ENCODE peak calls at places on chromosome 12, in six cellular contexts. W, G, R, C, J and L are unnamed samples.
A peak's percentile ranks its signal among the peaks of the same experiment; 100 is the strongest.

GRCh38 chr12:92628476-92628875 is 74.3 kb upstream of the PLEKHG7 start:
- DNase-seq in W (no peak), G (peak; percentile 78), R (no peak), C (no peak), J (no peak), L (no peak)

GRCh38 chr12:54370218-54370730 is 6.0 kb upstream of the GPR84 start:
- DNase-seq in W (peak; percentile 91), G (peak; percentile 77), R (peak; percentile 84), C (peak; percentile 81), J (peak; percentile 85), L (peak; percentile 65)

GRCh38 chr12:69056743-69057515 is 124.0 kb upstream of the CPM start:
- DNase-seq in W (no peak), G (peak; percentile 65), R (no peak), C (peak; percentile 93), J (peak; percentile 86), L (no peak)

GRCh38 chr12:46149905-46150304 is 118.9 kb downstream of the SLC38A1 start:
- DNase-seq in W (no peak), G (no peak), R (no peak), C (no peak), J (no peak), L (no peak)

GRCh38 chr12:99911076-99911475 is 73.7 kb downstream of the ANKS1B start:
- DNase-seq in W (no peak), G (peak; percentile 95), R (no peak), C (peak; percentile 91), J (peak; percentile 95), L (no peak)

GRCh38 chr12:49705479-49706267 is 1.5 kb downstream of the FMNL3 start:
- DNase-seq in W (no peak), G (peak; percentile 85), R (peak; percentile 50), C (peak; percentile 68), J (peak; percentile 47), L (peak; percentile 80)

GRCh38 chr12:30652034-30652696 is 43.5 kb downstream of the IPO8 start:
- DNase-seq in W (no peak), G (no peak), R (no peak), C (no peak), J (no peak), L (no peak)

GRCh38 chr12:18375131-18375530 is 113.8 kb downstream of the PIK3C2G start:
- DNase-seq in W (no peak), G (peak; percentile 66), R (no peak), C (peak; percentile 56), J (peak; percentile 49), L (no peak)

GRCh38 chr12:1790470-1790869 is 29.9 kb upstream of the LRTM2 start:
- DNase-seq in W (no peak), G (no peak), R (no peak), C (no peak), J (no peak), L (no peak)

GRCh38 chr12:8886515-8887284 is 27.6 kb upstream of the PHC1 start:
- DNase-seq in W (no peak), G (no peak), R (no peak), C (no peak), J (no peak), L (no peak)

GRCh38 chr12:58359084-58359483 is 417.7 kb downstream of the ATP23 start:
- DNase-seq in W (no peak), G (no peak), R (no peak), C (peak; percentile 69), J (peak; percentile 83), L (no peak)

GRCh38 chr12:93877446-93877845 is 200.3 kb downstream of the CRADD start:
- DNase-seq in W (no peak), G (no peak), R (no peak), C (no peak), J (no peak), L (no peak)

GRCh38 chr12:65464930-65465329 is 186.4 kb downstream of the MSRB3 start:
- DNase-seq in W (no peak), G (peak; percentile 92), R (peak; percentile 6), C (peak; percentile 91), J (peak; percentile 93), L (no peak)

GRCh38 chr12:67937822-67938221 is 51.4 kb upstream of the IFNG-AS1 start:
- DNase-seq in W (no peak), G (no peak), R (no peak), C (no peak), J (no peak), L (peak; percentile 25)

GRCh38 chr12:22083167-22083566 is 37.1 kb downstream of the CMAS start:
- DNase-seq in W (no peak), G (peak; percentile 29), R (peak; percentile 32), C (peak; percentile 38), J (peak; percentile 71), L (peak; percentile 34)

GRCh38 chr12:34290191-34290995 is 268.1 kb downstream of the ALG10 start:
- DNase-seq in W (peak; percentile 39), G (no peak), R (no peak), C (no peak), J (no peak), L (no peak)

GRCh38 chr12:7060353-7060954 is at the start of gene C1S:
- DNase-seq in W (no peak), G (peak; percentile 93), R (peak; percentile 42), C (peak; percentile 99), J (peak; percentile 100), L (no peak)

GRCh38 chr12:75611041-75611440 is 99.6 kb upstream of the KRR1 start:
- DNase-seq in W (no peak), G (no peak), R (peak; percentile 17), C (no peak), J (no peak), L (no peak)

GRCh38 chr12:47121146-47121545 is 41.4 kb upstream of the AMIGO2 start:
- DNase-seq in W (no peak), G (peak; percentile 70), R (no peak), C (peak; percentile 54), J (no peak), L (no peak)

GRCh38 chr12:103596981-103597380 is 9.9 kb downstream of the STAB2 start:
- DNase-seq in W (no peak), G (no peak), R (no peak), C (no peak), J (no peak), L (no peak)

GRCh38 chr12:77325505-77325904 is 260.1 kb upstream of the E2F7 start:
- DNase-seq in W (peak; percentile 82), G (no peak), R (no peak), C (no peak), J (no peak), L (no peak)

GRCh38 chr12:113762155-113762848 is 203.8 kb downstream of the RBM19 start:
- DNase-seq in W (no peak), G (no peak), R (peak; percentile 15), C (no peak), J (no peak), L (no peak)

GRCh38 chr12:9049520-9050133 is 60.3 kb downstream of the KLRG1 start:
- DNase-seq in W (no peak), G (peak; percentile 21), R (peak; percentile 59), C (peak; percentile 49), J (peak; percentile 73), L (peak; percentile 59)

DNA sequence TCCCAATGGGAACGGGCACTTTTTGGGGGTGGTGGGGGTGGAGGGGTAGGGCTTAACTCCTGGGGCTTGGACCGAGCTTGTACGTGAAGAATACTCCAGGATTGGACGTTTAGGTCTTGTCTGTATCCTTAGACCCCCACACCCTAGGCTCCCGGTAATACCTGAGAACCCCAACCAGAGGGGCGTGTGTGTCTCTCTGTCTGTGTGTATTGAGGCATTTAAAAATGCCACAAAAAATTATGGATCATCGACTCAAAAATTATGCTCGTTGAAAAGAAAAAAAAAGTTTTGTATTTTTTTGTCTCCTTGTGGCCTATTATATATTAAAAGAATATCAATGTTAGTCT is 456 bp downstream of the PPFIBP1 start:
- DNase-seq in W (no peak), G (no peak), R (no peak), C (no peak), J (no peak), L (no peak)
- TF ChIP-seq CTCF in W (no peak), G (no peak), R (no peak), C (no peak), J (no peak), L (no peak)

GRCh38 chr12:25962932-25963525 is 4.5 kb downstream of the RASSF8 start:
- DNase-seq in W (no peak), G (no peak), R (no peak), C (peak; percentile 73), J (peak; percentile 72), L (no peak)

GRCh38 chr12:25960176-25960575 is 1.7 kb downstream of the RASSF8 start:
- DNase-seq in W (no peak), G (peak; percentile 45), R (peak; percentile 28), C (peak; percentile 52), J (peak; percentile 64), L (no peak)

GRCh38 chr12:25959069-25959961 is 833 bp downstream of the RASSF8 start:
- DNase-seq in W (peak; percentile 83), G (peak; percentile 83), R (peak; percentile 59), C (peak; percentile 92), J (peak; percentile 93), L (peak; percentile 9)

GRCh38 chr12:25958254-25959068 is at the start of gene RASSF8:
- DNase-seq in W (peak; percentile 90), G (peak; percentile 70), R (peak; percentile 79), C (peak; percentile 76), J (peak; percentile 69), L (peak; percentile 54)

GRCh38 chr12:25960926-25961325 is 2.4 kb downstream of the RASSF8 start:
- DNase-seq in W (no peak), G (no peak), R (no peak), C (no peak), J (peak; percentile 42), L (no peak)
- H3K4me3 ChIP-seq in W (no peak overlapping the region), G (peak overlapping the region; percentile 90), R (no peak overlapping the region), C (peak overlapping the region; percentile 76), J (peak overlapping the region; percentile 94), L (no peak overlapping the region)

DNA sequence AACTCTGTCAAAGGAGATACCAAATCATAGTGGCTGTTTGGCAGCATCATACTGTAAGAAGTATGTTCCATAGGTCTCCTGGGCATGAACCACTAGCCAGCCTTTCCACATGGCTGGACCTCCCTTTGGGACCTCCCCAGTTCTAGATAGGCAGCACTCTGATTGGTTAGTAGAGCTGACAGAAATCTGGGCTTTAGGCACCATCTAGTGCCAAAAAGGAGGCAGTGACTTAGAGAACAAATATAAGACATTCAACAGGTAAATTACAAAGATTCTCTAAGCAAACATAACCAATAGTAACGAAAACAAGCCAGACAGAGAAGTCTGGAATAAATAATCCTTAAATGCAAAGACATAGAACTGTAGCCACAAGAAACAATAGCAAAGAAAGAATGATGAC is 148.0 kb upstream of the PDE3A start:
- DNase-seq in W (no peak), G (peak; percentile 37), R (peak; percentile 75), C (peak; percentile 27), J (peak; percentile 67), L (peak; percentile 50)
- TF ChIP-seq CTCF in W (no peak), G (peak; percentile 46), R (peak; percentile 71), C (peak; percentile 39), J (peak; percentile 21), L (peak; percentile 15)

DNA sequence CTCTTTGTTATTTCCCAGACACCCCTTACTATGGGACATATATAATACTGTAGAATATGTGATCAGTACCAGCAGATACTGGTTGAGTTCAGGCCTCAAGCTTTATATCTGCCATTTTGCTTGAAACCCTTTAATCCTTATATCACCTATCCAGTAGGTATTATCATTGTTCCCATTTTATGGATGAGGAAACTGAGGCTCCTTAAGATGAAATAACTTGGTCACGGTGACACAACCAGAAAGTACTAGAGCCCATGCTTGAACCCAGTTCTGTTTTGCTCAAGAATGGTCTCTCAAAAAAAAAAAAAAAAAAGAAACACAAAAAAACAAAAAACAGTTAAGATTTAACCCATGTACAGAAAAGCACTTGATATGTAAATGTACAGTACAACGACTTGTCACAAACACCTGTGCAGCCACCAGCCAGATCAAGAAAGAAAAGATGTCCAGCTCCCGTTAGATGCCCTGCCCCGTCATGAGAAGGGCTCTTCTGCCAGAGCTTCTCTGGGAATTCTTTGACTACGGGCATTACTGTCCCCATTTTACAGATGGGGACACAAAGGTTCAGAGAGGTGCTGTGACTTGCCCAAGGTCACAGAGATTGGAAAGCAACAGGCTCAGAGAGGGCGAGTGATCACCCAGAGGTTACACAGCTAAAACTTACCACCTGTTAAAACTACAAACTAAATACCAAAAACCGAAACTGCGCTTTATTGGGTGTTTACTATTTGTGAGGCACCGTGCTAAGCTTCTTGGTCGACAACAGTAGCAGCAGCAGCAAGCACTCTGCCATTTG is 669 bp upstream of the WSCD2 start:
- DNase-seq in W (no peak), G (no peak), R (no peak), C (no peak), J (no peak), L (no peak)
- H3K4me3 ChIP-seq in W (no peak overlapping the region), G (no peak overlapping the region), R (no peak overlapping the region), C (no peak overlapping the region), J (no peak overlapping the region), L (no peak overlapping the region)